ENCODE peak calls at places on chromosome 21, in four cellular contexts. C, E, S and I are unnamed samples.

GRCh38 chr21:39503138-39503762 is 51.5 kb downstream of the SH3BGR start:
- DNase-seq in E (no peak), S (no peak), C (no peak), I (no peak)

GRCh38 chr21:44778499-44778911 is 23.1 kb downstream of the UBE2G2 start:
- DNase-seq in C (no peak), S (no peak), E (no peak), I (no peak)

GRCh38 chr21:42453301-42454220 is 42.5 kb downstream of the RSPH1 start:
- DNase-seq in E (no peak), C (no peak), S (no peak), I (no peak)

GRCh38 chr21:43361127-43361492 is 65.8 kb downstream of the SIK1 start:
- DNase-seq in S (no peak), C (no peak), E (peak; percentile 74), I (peak; percentile 69)

GRCh38 chr21:15029077-15029476 is 35.7 kb downstream of the NRIP1 start:
- DNase-seq in E (no peak), S (no peak), C (no peak), I (no peak)

GRCh38 chr21:42593007-42593814 is 60.2 kb upstream of the PDE9A start:
- DNase-seq in S (peak; percentile 90), E (peak; percentile 80), C (peak; percentile 94), I (peak; percentile 80)

GRCh38 chr21:38729745-38730401 is 75.9 kb upstream of the ETS2 start:
- DNase-seq in E (peak; percentile 36), C (no peak), S (no peak), I (no peak)

GRCh38 chr21:25296239-25296638 is 311.0 kb downstream of the MRPL39 start:
- DNase-seq in E (no peak), C (no peak), S (no peak), I (peak; percentile 0)

GRCh38 chr21:41387042-41387819 is 25.4 kb downstream of the MX2 start:
- DNase-seq in C (no peak), E (no peak), S (no peak), I (no peak)

GRCh38 chr21:41819856-41820281 is 53.0 kb upstream of the RIPK4 start:
- DNase-seq in E (no peak), S (no peak), C (no peak), I (no peak)

GRCh38 chr21:41684381-41685245 is 82.2 kb downstream of the RIPK4 start:
- DNase-seq in S (no peak), E (peak; percentile 70), C (no peak), I (no peak)

GRCh38 chr21:33244781-33245105 is 15.0 kb downstream of the IFNAR2 start:
- DNase-seq in S (no peak), E (no peak), C (no peak), I (no peak)

GRCh38 chr21:18636897-18637296 is 233.3 kb upstream of the TMPRSS15 start:
- DNase-seq in S (no peak), E (no peak), C (no peak), I (no peak)

GRCh38 chr21:26170471-26171309 is at the start of gene APP:
- DNase-seq in S (peak; percentile 92), E (peak; percentile 92), C (peak; percentile 82), I (no peak)

GRCh38 chr21:28832013-28832714 is 160.5 kb downstream of the LTN1 start:
- DNase-seq in S (no peak), C (no peak), E (peak; percentile 37), I (no peak)

GRCh38 chr21:25889996-25890395 is 155.2 kb downstream of the GABPA start:
- DNase-seq in E (no peak), S (no peak), C (no peak), I (no peak)

GRCh38 chr21:42309753-42310213 is 5.4 kb downstream of the TFF3 start:
- DNase-seq in C (peak; percentile 84), E (peak; percentile 29), S (peak; percentile 79), I (peak; percentile 73)

GRCh38 chr21:42381347-42381984 is 14.4 kb downstream of the TMPRSS3 start:
- DNase-seq in E (peak; percentile 54), S (peak; percentile 67), C (peak; percentile 64), I (peak; percentile 64)

GRCh38 chr21:41559658-41560599 is 52.0 kb upstream of the TMPRSS2 start:
- DNase-seq in C (no peak), S (no peak), E (peak; percentile 86), I (no peak)

GRCh38 chr21:14356771-14357170 is 26.2 kb downstream of the HSPA13 start:
- DNase-seq in E (no peak), C (no peak), S (no peak), I (no peak)

GRCh38 chr21:43608225-43608624 is 51.1 kb downstream of the HSF2BP start:
- DNase-seq in S (no peak), C (no peak), E (peak; percentile 63), I (no peak)

GRCh38 chr21:42315296-42315891 is at the start of gene TFF3:
- DNase-seq in E (no peak), C (no peak), S (peak; percentile 46), I (no peak)

GRCh38 chr21:18677632-18678031 is 274.0 kb upstream of the TMPRSS15 start:
- DNase-seq in S (no peak), C (no peak), E (no peak), I (no peak)

GRCh38 chr21:22993822-22994574 is 1995.8 kb downstream of the NCAM2 start:
- DNase-seq in C (no peak), E (no peak), S (no peak), I (no peak)

GRCh38 chr21:27764056-27764455 is 797.2 kb upstream of the ADAMTS5 start:
- DNase-seq in C (no peak), E (no peak), S (no peak), I (no peak)

GRCh38 chr21:41715649-41716321 is 51.1 kb downstream of the RIPK4 start:
- DNase-seq in S (no peak), E (no peak), C (peak; percentile 51), I (no peak)

GRCh38 chr21:33231526-33231925 is 1.8 kb downstream of the IFNAR2 start:
- DNase-seq in E (no peak), S (no peak), C (no peak), I (no peak)

GRCh38 chr21:43829575-43830119 is 35.4 kb upstream of the AGPAT3 start:
- DNase-seq in S (no peak), E (no peak), C (peak; percentile 41), I (no peak)

GRCh38 chr21:28342229-28342810 is 650.4 kb downstream of the LTN1 start:
- DNase-seq in E (no peak), C (no peak), S (no peak), I (no peak)

GRCh38 chr21:33286600-33287456 is 20.7 kb downstream of the IL10RB start:
- DNase-seq in E (peak; percentile 57), S (no peak), C (no peak), I (no peak)

GRCh38 chr21:44765231-44766013 is 36.2 kb downstream of the UBE2G2 start:
- DNase-seq in C (no peak), E (peak; percentile 33), S (no peak), I (no peak)

DNA sequence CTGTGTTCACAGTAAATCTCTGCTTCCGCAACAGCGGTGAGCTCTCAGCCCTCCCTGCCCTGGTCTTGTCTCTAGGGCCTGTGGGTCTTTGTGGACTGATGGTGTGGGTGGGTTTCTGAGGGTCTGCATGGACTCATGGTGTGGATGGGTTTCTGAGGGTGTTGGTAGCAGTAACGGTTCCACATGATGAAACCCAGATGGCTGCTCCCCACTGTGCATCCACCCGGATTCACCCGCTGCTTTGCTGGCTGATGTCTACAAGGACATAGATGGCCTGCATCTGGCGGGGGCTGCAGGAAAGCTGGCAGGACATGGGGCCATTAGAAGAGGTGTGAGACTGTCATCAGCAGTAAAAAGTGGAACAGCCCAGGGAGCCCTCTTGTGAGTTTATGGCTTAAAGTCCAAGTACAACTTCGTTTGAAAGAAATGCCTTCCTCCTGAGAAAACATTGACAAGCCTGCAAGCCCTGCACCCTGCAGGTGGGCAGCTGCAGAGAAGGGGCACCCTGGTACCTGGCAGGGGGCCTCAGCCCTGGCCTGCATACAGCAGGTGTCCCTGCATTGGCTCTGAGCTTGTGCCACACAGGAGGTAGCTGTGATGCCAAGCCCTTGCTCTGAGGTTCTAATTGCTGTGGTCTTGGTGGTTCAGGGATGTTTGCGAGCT is 156.9 kb upstream of the COL6A1 start:
- DNase-seq in S (no peak), E (no peak), C (no peak), I (no peak)
- TF ChIP-seq EZH2phosphoT487 in S (no peak), E (no peak), C (no peak), I (no peak)

GRCh38 chr21:34897828-34898227 is 151.3 kb downstream of the RUNX1 start:
- DNase-seq in C (no peak), E (no peak), S (no peak), I (no peak)

GRCh38 chr21:34904526-34905298 is 144.4 kb downstream of the RUNX1 start:
- DNase-seq in S (no peak), E (no peak), C (no peak), I (no peak)

GRCh38 chr21:34899302-34899701 is 149.8 kb downstream of the RUNX1 start:
- DNase-seq in S (no peak), E (no peak), C (no peak), I (no peak)

GRCh38 chr21:34899760-34900159 is 149.3 kb downstream of the RUNX1 start:
- DNase-seq in E (no peak), S (no peak), C (no peak), I (no peak)

DNA sequence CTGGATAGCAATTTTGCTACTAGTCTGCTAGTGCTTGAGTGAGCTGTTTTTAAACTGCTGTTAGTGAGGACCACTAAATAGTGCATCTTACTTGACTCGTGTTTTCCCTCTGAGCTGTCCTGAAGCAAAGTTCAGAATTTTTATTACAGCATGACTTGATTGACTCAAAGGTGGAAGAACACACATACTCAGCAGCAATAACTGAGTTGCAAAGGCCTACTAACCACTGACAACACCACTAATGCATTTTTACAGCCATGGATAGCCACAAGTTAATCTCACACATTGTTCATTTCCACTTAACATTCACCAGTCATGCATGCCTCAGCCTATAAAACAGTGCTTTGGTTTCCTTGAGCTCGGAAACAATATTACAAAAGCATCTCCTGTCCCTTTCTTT is 148.7 kb downstream of the RUNX1 start:
- DNase-seq in S (no peak), E (no peak), C (no peak), I (no peak)
- H4K20me1 ChIP-seq in S (no peaks in the 10 kb centered on the region), E (no peaks in the 10 kb centered on the region), C (no peaks in the 10 kb centered on the region), I (peaks cover 5% of the 10 kb centered on the region)

GRCh38 chr21:17590443-17590842 is 22.3 kb downstream of the BTG3 start:
- DNase-seq in C (no peak), E (peak; percentile 16), S (no peak), I (no peak)

GRCh38 chr21:17583898-17584297 is 28.8 kb downstream of the BTG3 start:
- DNase-seq in C (no peak), S (no peak), E (no peak), I (no peak)

GRCh38 chr21:17580319-17580718 is 32.4 kb downstream of the BTG3 start:
- DNase-seq in C (no peak), S (no peak), E (no peak), I (no peak)

DNA sequence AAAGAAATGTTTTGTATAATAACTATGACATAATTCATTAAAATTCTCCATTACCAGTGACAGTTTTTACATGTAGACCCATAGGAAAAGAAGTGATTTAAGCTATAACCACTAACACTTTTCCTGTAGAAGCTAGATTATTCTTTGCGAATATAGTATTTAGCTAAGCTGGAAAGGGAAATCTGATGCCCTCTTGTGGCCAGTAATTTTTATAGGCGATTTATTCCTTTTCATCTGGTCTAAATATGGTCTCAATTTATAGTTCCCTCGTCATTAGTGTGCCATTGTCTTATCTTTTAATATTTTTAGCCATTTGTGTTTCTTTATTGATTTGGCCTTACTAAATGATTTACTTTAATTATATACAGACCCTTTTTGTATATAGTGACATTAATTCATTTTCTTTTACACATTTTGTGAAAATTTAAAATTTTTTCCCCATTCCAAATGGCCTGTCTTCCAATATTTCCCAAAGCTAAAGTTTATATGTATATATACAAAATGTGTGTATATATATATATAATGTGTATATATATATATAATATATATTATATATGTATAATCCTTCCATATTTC is 26.7 kb downstream of the BTG3 start:
- DNase-seq in E (peak; percentile 67), C (peak; percentile 61), S (peak; percentile 38), I (peak; percentile 72)
- TF ChIP-seq EZH2phosphoT487 in E (no peak), C (no peak), S (no peak), I (no peak)

GRCh38 chr21:31666445-31667010 is 7.0 kb downstream of the SOD1 start:
- DNase-seq in S (no peak), E (no peak), C (no peak), I (no peak)
- H4K20me1 ChIP-seq in S (peaks cover 37% of the 10 kb centered on the region), E (no peaks in the 10 kb centered on the region), C (peaks cover 23% of the 10 kb centered on the region), I (peaks cover 23% of the 10 kb centered on the region)